ENCODE peak calls at places on chromosomes 11 and 22, in four cellular contexts. J is HepG2, E is SK-N-SH, L is GM12878. N is an unnamed sample.

GRCh38 chr22:40898850-40899357 is 37.0 kb upstream of the DNAJB7 start:
- DNase-seq in J (peak), L (peak), E (peak), N (peak)

GRCh38 chr11:88779551-88779950 is 286.2 kb downstream of the GRM5 start:
- DNase-seq in L (no peak), J (peak), E (no peak), N (no peak)

GRCh38 chr11:119352857-119353260 is 6.4 kb upstream of the MFRP start:
- DNase-seq in E (peak), J (peak), L (no peak), N (peak)

GRCh38 chr22:32870474-32870873 is 69.0 kb downstream of the TIMP3 start:
- DNase-seq in E (no peak), L (no peak), J (no peak), N (no peak)

GRCh38 chr11:19822531-19822930 is 109.9 kb downstream of the NAV2 start:
- DNase-seq in J (no peak), E (no peak), L (no peak), N (no peak)

GRCh38 chr22:38543822-38544221 is 26.2 kb downstream of the DMC1 start:
- DNase-seq in J (no peak), E (no peak), L (no peak), N (no peak)

GRCh38 chr11:129146196-129146595 is 45.9 kb downstream of the ARHGAP32 start:
- DNase-seq in J (no peak), L (no peak), E (no peak), N (no peak)

GRCh38 chr11:108511851-108512474 is 13.8 kb upstream of the POGLUT3 start:
- DNase-seq in E (no peak), L (no peak), J (no peak), N (no peak)

GRCh38 chr22:20436309-20437252 is 1.0 kb downstream of the SCARF2 start:
- DNase-seq in J (no peak), E (peak), L (no peak), N (no peak)

GRCh38 chr11:69446108-69446507 is 35.4 kb upstream of the LINC01488 start:
- DNase-seq in J (no peak), E (no peak), L (no peak), N (no peak)

GRCh38 chr22:44381761-44382454 is 69.2 kb upstream of the SHISAL1 start:
- DNase-seq in L (no peak), J (no peak), E (no peak), N (no peak)

GRCh38 chr11:10476342-10476741 is 21.3 kb downstream of the AMPD3 start:
- DNase-seq in E (no peak), J (no peak), L (no peak), N (no peak)

GRCh38 chr11:57471496-57471895 is 11.2 kb downstream of the RTN4RL2 start:
- DNase-seq in J (no peak), E (no peak), L (no peak), N (no peak)

GRCh38 chr11:96001037-96001436 is 77.1 kb upstream of the MTMR2 start:
- DNase-seq in E (no peak), L (no peak), J (no peak), N (no peak)

GRCh38 chr22:40325315-40325714 is 21.0 kb upstream of the ADSL start:
- DNase-seq in E (no peak), L (no peak), J (no peak), N (no peak)

GRCh38 chr11:132064987-132065620 is 694.7 kb downstream of the NTM start:
- DNase-seq in J (no peak), L (no peak), E (no peak), N (no peak)

GRCh38 chr11:128399722-128400121 is 187.6 kb downstream of the ETS1 start:
- DNase-seq in E (no peak), L (no peak), J (no peak), N (no peak)

GRCh38 chr11:133787379-133788103 is 57.8 kb downstream of the SPATA19 start:
- DNase-seq in E (no peak), L (no peak), J (no peak), N (no peak)

GRCh38 chr11:48683226-48683720 is 194.7 kb downstream of the OR4A47 start:
- DNase-seq in J (no peak), L (no peak), E (no peak), N (no peak)

GRCh38 chr11:86486261-86487030 is 111.8 kb downstream of the CCDC81 start:
- DNase-seq in J (no peak), L (no peak), E (no peak), N (no peak)

GRCh38 chr11:36033082-36033751 is 89.4 kb downstream of the LDLRAD3 start:
- DNase-seq in J (no peak), E (no peak), L (no peak), N (no peak)

GRCh38 chr11:45305874-45306623 is 19.9 kb upstream of the SYT13 start:
- DNase-seq in E (no peak), L (no peak), J (no peak), N (no peak)

GRCh38 chr11:25566298-25567200 is 765.4 kb upstream of the ANO3 start:
- DNase-seq in J (no peak), E (no peak), L (no peak), N (no peak)

GRCh38 chr11:6214530-6214929 is 9.2 kb downstream of the C11orf42 start:
- DNase-seq in J (no peak), E (no peak), L (no peak), N (no peak)

GRCh38 chr22:42324991-42325710 is 54.7 kb upstream of the TCF20 start:
- DNase-seq in L (no peak), J (no peak), E (no peak), N (no peak)

DNA sequence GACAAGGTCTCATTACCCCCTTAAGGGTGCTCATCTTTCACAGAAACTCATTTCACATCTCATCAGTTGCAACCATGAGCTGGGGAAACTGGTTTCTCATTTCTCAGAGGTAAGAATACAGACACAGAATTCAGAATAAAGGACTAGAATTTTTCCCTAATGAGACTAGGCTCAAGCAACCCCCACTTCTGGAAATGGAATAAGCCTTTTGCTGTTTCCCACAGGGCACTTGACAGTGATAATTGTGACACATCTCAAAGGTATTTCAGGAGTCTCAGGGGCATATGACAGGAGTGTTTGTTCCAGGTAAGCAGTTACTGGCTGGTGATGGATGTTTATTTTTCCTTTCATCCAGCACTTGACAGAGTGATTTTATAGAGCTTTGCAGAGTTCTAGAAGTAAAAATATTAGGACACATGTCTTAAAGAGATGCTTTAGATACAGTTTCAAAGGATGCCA is 112.9 kb upstream of the DDI1 start:
- DNase-seq in L (no peak), J (peak), E (no peak), N (no peak)
- TF ChIP-seq NFIC in L (no peak), J (no peak), E (no peak), N (no peak)

DNA sequence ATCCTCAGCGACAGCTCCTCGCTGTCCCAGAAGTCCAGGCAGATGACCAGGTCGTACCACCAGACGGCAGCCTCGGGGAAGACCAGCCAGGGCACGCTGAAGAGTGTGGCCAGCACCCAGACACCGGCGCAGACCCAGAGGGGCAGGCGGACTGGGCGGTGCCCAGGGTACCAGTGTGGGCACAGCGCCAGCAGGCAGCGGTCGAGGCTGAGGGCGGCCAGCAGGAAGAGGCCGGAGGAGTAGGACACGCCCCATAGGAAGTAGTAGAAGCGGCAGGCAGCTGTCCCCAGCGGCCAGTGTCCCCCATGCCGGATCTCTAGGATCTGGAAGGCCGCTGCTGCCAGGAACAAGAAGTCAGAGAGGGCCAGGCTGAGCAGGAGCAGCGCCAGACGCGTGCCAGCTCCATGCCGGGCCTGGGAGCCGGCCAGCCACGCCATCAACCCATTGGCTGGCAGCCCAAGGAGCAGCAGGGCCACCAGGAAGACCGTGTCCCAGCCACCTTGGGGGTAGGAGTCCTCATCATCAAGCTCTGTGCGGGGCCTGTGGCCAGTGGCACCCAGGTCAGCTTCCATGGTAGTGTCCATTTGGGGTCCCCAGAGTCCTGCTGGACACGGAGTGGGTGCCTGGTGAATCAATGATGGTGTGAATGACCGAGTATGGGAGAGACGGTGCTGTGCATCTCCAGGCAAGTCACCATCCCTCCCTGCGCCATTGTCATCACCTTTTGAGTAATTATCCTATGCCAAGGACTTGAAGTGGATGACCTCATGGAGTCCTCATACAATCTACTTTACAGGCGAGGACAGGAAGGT is at the start of gene GPR152:
- DNase-seq in L (no peak), E (no peak), J (no peak), N (no peak)
- TF ChIP-seq CTCF in L (no peak), E (no peak), J (peak), N (no peak)

DNA sequence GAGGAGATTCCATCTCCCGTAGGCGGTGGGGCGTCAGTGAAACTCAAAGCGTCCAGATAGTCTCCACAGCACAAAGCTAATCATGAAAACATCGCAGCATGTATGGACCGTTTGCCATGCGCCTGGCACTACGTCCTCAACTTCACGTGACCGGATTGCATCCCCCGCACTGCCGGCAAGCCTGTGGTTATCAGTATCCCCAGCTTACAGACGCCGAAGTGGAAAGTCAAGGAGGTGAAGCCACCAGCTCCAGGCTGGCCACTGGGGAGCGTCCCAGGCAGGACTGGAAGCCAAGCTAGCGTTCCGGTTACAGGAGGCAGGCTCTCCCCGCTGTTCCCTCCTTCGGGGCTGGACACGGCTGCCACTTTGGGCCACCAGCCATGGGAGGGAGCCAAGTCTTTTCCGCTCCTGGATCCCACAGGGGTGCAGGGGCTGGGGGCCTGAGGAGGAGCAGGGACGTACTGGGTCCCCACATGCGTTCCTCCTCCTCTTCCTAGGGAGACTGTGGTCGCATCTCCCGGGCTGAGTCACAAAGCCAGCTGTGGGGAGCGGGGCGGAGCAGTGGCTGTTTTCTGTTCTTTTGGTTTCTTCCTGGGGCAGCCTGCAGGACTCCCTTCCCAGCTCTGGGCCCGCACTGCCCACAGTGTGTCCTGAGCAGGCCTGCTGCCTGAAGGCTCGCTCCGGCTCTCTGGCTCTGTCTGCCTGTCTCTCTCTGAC is 4.3 kb upstream of the OSBPL5 start:
- DNase-seq in J (no peak), L (no peak), E (no peak), N (peak)
- TF ChIP-seq NFIC in J (no peak), L (no peak), E (no peak), N (peak)

GRCh38 chr11:93700830-93701229 is 39.3 kb downstream of the CEP295 start:
- DNase-seq in L (no peak), E (no peak), J (no peak), N (no peak)

DNA sequence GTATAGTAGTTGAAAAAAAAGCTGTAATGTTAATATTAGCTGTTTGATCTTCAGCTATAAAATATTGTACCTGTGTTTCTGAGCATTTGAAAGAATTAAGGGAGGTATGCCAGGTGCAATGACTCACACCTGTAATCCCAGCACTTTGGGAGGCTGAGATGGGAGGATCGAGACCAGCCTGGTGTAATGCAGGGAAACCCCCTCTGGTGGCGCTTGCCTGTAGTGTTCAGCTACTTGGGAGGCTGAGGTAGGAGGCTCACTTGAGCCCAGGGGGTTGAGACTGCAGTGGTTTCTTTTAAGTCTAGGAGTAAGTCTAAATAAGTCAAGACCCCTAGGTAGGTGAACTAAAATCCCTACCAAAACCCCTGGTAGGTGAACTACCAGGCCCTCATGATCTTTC is 37.1 kb downstream of the TAF1D start:
- DNase-seq in L (no peak), J (peak), E (no peak), N (no peak)
- TF ChIP-seq CTCF in L (no peak), J (peak), E (no peak), N (peak)

DNA sequence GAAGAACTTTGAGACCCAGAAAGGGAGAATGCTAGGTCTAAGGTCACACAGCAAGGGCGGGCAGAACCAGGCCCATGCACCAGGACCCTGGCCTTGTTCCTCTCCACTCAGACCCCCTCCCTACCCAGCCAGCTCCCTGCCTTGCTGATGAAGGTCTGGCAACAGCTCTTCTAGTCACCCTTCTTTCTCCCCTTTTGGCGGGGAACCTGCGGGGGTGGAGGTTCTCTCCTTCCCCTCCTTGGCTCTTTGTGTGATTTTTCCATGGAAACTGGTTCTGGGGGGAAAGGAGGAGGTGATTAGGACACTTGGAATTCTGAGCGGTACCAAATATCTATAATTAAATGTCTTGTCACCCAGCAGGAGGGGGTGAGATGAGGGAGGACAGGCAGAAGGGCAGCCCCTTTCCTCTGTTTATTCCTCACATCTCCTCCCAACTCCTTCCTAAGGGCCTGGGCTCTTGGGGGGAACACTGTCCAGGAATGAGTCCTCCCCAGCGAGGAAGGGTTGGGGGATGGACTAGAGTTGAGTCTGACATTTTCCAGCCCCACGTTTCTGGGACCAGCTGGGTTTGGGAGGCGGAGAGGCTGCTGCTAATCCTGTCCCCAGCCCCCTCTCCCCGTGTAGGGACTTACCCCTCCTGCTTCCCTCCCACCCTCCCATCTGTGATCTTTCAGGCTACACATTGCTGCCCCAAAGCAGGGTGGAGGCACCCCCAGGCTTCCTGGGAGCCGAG is 7.4 kb downstream of the ARHGEF17 start:
- DNase-seq in E (no peak), L (no peak), J (no peak), N (no peak)
- TF ChIP-seq NFIC in E (no peak), L (no peak), J (no peak), N (no peak)

DNA sequence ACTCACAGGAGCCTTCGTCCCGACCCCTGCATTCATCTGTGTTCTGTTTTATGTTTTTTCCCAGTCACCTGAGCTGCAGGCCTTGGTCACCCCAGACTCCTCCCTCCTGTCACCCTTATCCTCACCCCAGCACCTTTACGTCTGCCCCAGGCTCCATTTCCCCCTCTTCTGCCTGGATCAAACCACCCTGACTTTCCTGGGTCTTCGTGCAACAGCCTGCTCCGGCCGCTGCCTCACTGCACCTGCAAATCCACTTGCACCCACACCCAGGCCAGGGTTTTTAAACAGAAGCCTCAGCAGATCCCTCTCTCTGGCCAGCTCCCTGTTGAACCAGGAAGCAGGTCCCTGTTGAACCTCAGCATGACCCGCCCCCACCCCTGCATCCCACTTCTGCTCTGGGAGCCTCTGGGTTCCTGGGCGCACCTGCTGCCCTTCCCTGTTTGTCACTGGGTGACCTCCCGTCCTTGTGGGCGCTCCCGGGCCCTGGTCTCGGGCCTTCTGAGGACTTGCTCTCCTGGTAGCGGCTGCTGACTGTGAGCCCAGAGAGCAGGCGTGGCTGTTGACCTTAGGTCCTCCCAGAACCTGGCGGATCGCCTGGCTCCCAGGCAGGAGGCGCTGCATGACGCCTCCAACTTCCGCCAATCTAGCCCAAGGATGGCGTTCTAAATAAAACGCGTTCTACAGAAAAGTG is 12.8 kb downstream of the MAPK8IP2 start:
- DNase-seq in J (peak), E (peak), L (no peak), N (peak)
- TF ChIP-seq CTCF in J (peak), E (no peak), L (no peak), N (peak)

GRCh38 chr22:47042116-47042825 is 279.8 kb downstream of the TBC1D22A start:
- DNase-seq in E (no peak), L (no peak), J (no peak), N (no peak)

GRCh38 chr22:47044722-47045545 is 282.5 kb downstream of the TBC1D22A start:
- DNase-seq in J (no peak), L (no peak), E (no peak), N (no peak)

GRCh38 chr22:47042861-47043496 is 280.5 kb downstream of the TBC1D22A start:
- DNase-seq in E (no peak), J (no peak), L (no peak), N (no peak)

GRCh38 chr22:47045691-47046410 is 283.4 kb downstream of the TBC1D22A start:
- DNase-seq in E (no peak), J (no peak), L (no peak), N (no peak)

GRCh38 chr22:47043835-47044721 is 281.6 kb downstream of the TBC1D22A start:
- DNase-seq in L (no peak), J (no peak), E (no peak), N (no peak)
- TF ChIP-seq NFIC in L (no peak), J (no peak), E (no peak), N (no peak)

GRCh38 chr22:46001046-46001425 is 24.1 kb upstream of the WNT7B start:
- DNase-seq in J (no peak), L (no peak), E (no peak), N (no peak)
- TF ChIP-seq CTCF in J (no peak), L (no peak), E (no peak), N (no peak)

GRCh38 chr22:30804626-30805025 is 110.0 kb downstream of the OSBP2 start:
- DNase-seq in E (no peak), J (no peak), L (no peak), N (no peak)
- TF ChIP-seq NFIC in E (no peak), J (no peak), L (no peak), N (no peak)

GRCh38 chr11:62553839-62554361 is 7.3 kb upstream of the AHNAK start:
- DNase-seq in J (no peak), E (no peak), L (no peak), N (no peak)
- TF ChIP-seq CTCF in J (no peak), E (no peak), L (no peak), N (no peak)

N was measured in K562.